ENCODE peak calls at places on chromosomes 11 and 22, in six cellular contexts. One of them, this sample, is unnamed.

GRCh38 chr11:26204110-26204509 is 127.8 kb upstream of the ANO3 start:
- DNase-seq in heart right ventricle: no peak
- DNase-seq in adrenal gland: no peak
- DNase-seq in GM23248: no peak
- DNase-seq in neuronal stem cell: no peak
- DNase-seq in body of pancreas: no peak
- DNase-seq in this sample: no peak

GRCh38 chr11:5293028-5293427 is 8.7 kb downstream of the OR51B4 start:
- DNase-seq in GM23248: no peak
- DNase-seq in heart right ventricle: no peak
- DNase-seq in adrenal gland: no peak
- DNase-seq in body of pancreas: no peak
- DNase-seq in neuronal stem cell: no peak
- DNase-seq in this sample: no peak

GRCh38 chr11:86669424-86669823 is 3.0 kb downstream of the ME3 start:
- DNase-seq in adrenal gland: no peak
- DNase-seq in GM23248: no peak
- DNase-seq in heart right ventricle: no peak
- DNase-seq in neuronal stem cell: no peak
- DNase-seq in body of pancreas: no peak
- DNase-seq in this sample: no peak

GRCh38 chr22:41180926-41181325 is 24.2 kb upstream of the L3MBTL2 start:
- DNase-seq in body of pancreas: no peak
- DNase-seq in GM23248: no peak
- DNase-seq in adrenal gland: no peak
- DNase-seq in neuronal stem cell: no peak
- DNase-seq in heart right ventricle: no peak
- DNase-seq in this sample: no peak

GRCh38 chr11:67120456-67120855 is 1.4 kb downstream of the KDM2A start:
- DNase-seq in GM23248: peak; percentile 25
- DNase-seq in adrenal gland: no peak
- DNase-seq in neuronal stem cell: no peak
- DNase-seq in heart right ventricle: no peak
- DNase-seq in body of pancreas: no peak
- DNase-seq in this sample: no peak

GRCh38 chr11:84720706-84721402 is 906.3 kb downstream of the DLG2 start:
- DNase-seq in heart right ventricle: peak; percentile 27
- DNase-seq in adrenal gland: peak; percentile 57
- DNase-seq in neuronal stem cell: peak; percentile 20
- DNase-seq in GM23248: peak; percentile 19
- DNase-seq in body of pancreas: peak; percentile 45
- DNase-seq in this sample: no peak

GRCh38 chr11:117950320-117950719 is 21.1 kb upstream of the TMPRSS13 start:
- DNase-seq in heart right ventricle: no peak
- DNase-seq in GM23248: peak; percentile 11
- DNase-seq in adrenal gland: no peak
- DNase-seq in body of pancreas: peak; percentile 24
- DNase-seq in neuronal stem cell: no peak
- DNase-seq in this sample: no peak

GRCh38 chr11:61489833-61490585 is 18.5 kb upstream of the LRRC10B start:
- DNase-seq in GM23248: peak; percentile 56
- DNase-seq in body of pancreas: no peak
- DNase-seq in heart right ventricle: no peak
- DNase-seq in neuronal stem cell: no peak
- DNase-seq in adrenal gland: no peak
- DNase-seq in this sample: no peak

GRCh38 chr11:78310500-78310909 is 107.1 kb downstream of the GAB2 start:
- DNase-seq in GM23248: peak; percentile 54
- DNase-seq in neuronal stem cell: no peak
- DNase-seq in adrenal gland: peak; percentile 93
- DNase-seq in heart right ventricle: peak; percentile 73
- DNase-seq in body of pancreas: peak; percentile 48
- DNase-seq in this sample: no peak

GRCh38 chr22:38935023-38935422 is 22.4 kb upstream of the APOBEC3A start:
- DNase-seq in neuronal stem cell: no peak
- DNase-seq in heart right ventricle: peak; percentile 78
- DNase-seq in adrenal gland: peak; percentile 90
- DNase-seq in GM23248: no peak
- DNase-seq in body of pancreas: peak; percentile 95
- DNase-seq in this sample: no peak

GRCh38 chr11:12841946-12842630 is 167.0 kb upstream of the RASSF10 start:
- DNase-seq in neuronal stem cell: no peak
- DNase-seq in adrenal gland: peak; percentile 77
- DNase-seq in body of pancreas: peak; percentile 82
- DNase-seq in heart right ventricle: no peak
- DNase-seq in GM23248: peak; percentile 80
- DNase-seq in this sample: no peak

GRCh38 chr11:67301313-67301921 is 1.9 kb upstream of the SSH3 start:
- DNase-seq in heart right ventricle: no peak
- DNase-seq in adrenal gland: no peak
- DNase-seq in neuronal stem cell: no peak
- DNase-seq in GM23248: no peak
- DNase-seq in body of pancreas: no peak
- DNase-seq in this sample: no peak

GRCh38 chr11:120545813-120546212 is 34.3 kb downstream of the GRIK4 start:
- DNase-seq in adrenal gland: no peak
- DNase-seq in GM23248: no peak
- DNase-seq in body of pancreas: no peak
- DNase-seq in neuronal stem cell: no peak
- DNase-seq in heart right ventricle: no peak
- DNase-seq in this sample: no peak

GRCh38 chr22:38843201-38843715 is 570 bp downstream of the NPTXR start:
- DNase-seq in GM23248: peak; percentile 86
- DNase-seq in neuronal stem cell: peak; percentile 56
- DNase-seq in heart right ventricle: peak; percentile 60
- DNase-seq in body of pancreas: peak; percentile 60
- DNase-seq in adrenal gland: peak; percentile 61
- DNase-seq in this sample: no peak

GRCh38 chr11:13008625-13009475 is at the start of gene RASSF10:
- DNase-seq in GM23248: peak; percentile 35
- DNase-seq in neuronal stem cell: peak; percentile 80
- DNase-seq in heart right ventricle: peak; percentile 71
- DNase-seq in body of pancreas: peak; percentile 29
- DNase-seq in adrenal gland: no peak
- DNase-seq in this sample: peak; percentile 70

GRCh38 chr11:111870522-111870886 is 877 bp downstream of the ALG9 start:
- DNase-seq in adrenal gland: no peak
- DNase-seq in heart right ventricle: no peak
- DNase-seq in neuronal stem cell: no peak
- DNase-seq in GM23248: no peak
- DNase-seq in body of pancreas: no peak
- DNase-seq in this sample: no peak

GRCh38 chr11:133908827-133909226 is 47.9 kb downstream of the IGSF9B start:
- DNase-seq in GM23248: no peak
- DNase-seq in heart right ventricle: no peak
- DNase-seq in adrenal gland: no peak
- DNase-seq in body of pancreas: no peak
- DNase-seq in neuronal stem cell: no peak
- DNase-seq in this sample: no peak

GRCh38 chr11:20599424-20600346 is at the start of gene SLC6A5:
- DNase-seq in heart right ventricle: peak; percentile 47
- DNase-seq in body of pancreas: peak; percentile 31
- DNase-seq in GM23248: peak; percentile 52
- DNase-seq in adrenal gland: peak; percentile 57
- DNase-seq in neuronal stem cell: peak; percentile 85
- DNase-seq in this sample: peak; percentile 80

GRCh38 chr11:46680164-46680760 is 20.2 kb downstream of the ARHGAP1 start:
- DNase-seq in GM23248: no peak
- DNase-seq in body of pancreas: no peak
- DNase-seq in neuronal stem cell: no peak
- DNase-seq in adrenal gland: no peak
- DNase-seq in heart right ventricle: no peak
- DNase-seq in this sample: no peak

GRCh38 chr11:115677190-115677589 is 173.0 kb upstream of the CADM1 start:
- DNase-seq in GM23248: no peak
- DNase-seq in heart right ventricle: no peak
- DNase-seq in neuronal stem cell: no peak
- DNase-seq in adrenal gland: no peak
- DNase-seq in body of pancreas: no peak
- DNase-seq in this sample: no peak

DNA sequence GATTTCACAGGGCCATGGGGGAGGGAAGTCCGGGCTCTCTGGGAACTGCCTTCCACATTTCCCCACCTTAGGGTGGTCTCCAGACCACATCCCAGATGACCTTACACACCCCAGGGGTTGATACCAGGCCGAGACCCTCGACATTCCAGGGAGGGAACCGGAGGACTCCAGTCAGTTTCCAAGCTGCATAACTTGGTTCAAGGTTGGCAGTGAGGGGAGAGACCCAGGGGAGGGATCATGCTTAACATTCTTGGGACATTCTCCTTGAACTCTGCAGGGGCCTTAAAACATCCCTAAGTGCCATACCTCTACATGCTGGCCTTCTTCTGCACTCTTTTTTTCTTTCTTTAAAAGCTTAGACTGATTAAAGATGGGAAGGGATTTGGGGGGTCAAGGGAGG is 251.0 kb downstream of the ST3GAL4 start:
- DNase-seq in body of pancreas: no peak
- DNase-seq in adrenal gland: no peak
- DNase-seq in neuronal stem cell: no peak
- DNase-seq in GM23248: no peak
- DNase-seq in heart right ventricle: no peak
- DNase-seq in this sample: no peak
- H3K4me1 ChIP-seq in body of pancreas: peaks cover 7% of the 10 kb centered on the region
- H3K4me1 ChIP-seq in adrenal gland: no peaks in the 10 kb centered on the region
- H3K4me1 ChIP-seq in neuronal stem cell: peaks cover 35% of the 10 kb centered on the region
- H3K4me1 ChIP-seq in GM23248: peaks cover 4% of the 10 kb centered on the region
- H3K4me1 ChIP-seq in heart right ventricle: no peaks in the 10 kb centered on the region
- H3K4me1 ChIP-seq in this sample: peaks cover 11% of the 10 kb centered on the region

DNA sequence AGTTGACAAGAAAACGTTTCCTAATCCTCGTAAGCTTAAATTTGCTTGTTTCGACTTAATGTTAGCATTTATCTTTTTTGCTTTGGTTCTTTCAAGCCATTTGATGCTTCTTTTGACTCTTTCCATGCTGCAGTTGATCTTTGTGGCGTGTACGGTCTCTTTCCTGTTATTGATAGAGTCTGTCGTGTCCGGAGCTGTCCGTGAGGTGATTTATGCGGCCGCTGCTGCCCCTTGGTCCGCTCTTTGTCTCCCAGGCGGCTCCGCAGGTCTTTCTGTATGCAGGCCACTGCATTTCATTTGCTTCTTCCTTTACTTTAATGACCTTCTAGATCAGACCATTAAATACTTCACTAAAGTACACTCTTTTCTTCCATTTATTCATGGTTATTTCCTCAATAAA is 50.3 kb downstream of the TBC1D22A start:
- DNase-seq in body of pancreas: no peak
- DNase-seq in heart right ventricle: no peak
- DNase-seq in adrenal gland: peak; percentile 53
- DNase-seq in GM23248: no peak
- DNase-seq in neuronal stem cell: no peak
- DNase-seq in this sample: no peak
- H3K27ac ChIP-seq in body of pancreas: no peak overlapping the region
- H3K27ac ChIP-seq in heart right ventricle: no peak overlapping the region
- H3K27ac ChIP-seq in adrenal gland: no peak overlapping the region
- H3K27ac ChIP-seq in GM23248: no peak overlapping the region
- H3K27ac ChIP-seq in neuronal stem cell: no peak overlapping the region
- H3K27ac ChIP-seq in this sample: no peak overlapping the region

DNA sequence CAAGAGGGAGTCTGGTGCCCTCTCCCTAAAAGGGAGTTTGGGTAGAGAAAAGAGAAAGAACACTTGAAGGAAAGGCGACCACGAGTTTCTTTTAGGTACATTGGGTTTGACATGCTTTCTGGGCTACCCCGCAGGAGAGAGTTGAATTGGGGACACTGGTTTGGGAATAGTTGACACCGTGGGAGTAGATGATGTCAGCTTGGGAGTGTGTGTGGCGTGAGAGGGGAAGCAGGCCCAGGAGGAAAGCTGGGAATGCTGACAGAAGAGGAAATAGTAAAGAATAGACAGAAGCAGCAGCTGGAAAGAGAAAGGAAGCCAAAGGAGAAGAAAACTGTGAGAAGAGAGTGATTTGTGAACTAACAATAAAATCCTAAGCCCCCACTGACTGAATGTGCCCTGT is 442.9 kb downstream of the DYNC2H1 start:
- DNase-seq in GM23248: no peak
- DNase-seq in adrenal gland: no peak
- DNase-seq in body of pancreas: no peak
- DNase-seq in neuronal stem cell: no peak
- DNase-seq in heart right ventricle: no peak
- DNase-seq in this sample: no peak
- H3K27me3 ChIP-seq in GM23248: no peaks in the 10 kb centered on the region
- H3K27me3 ChIP-seq in adrenal gland: no peaks in the 10 kb centered on the region
- H3K27me3 ChIP-seq in body of pancreas: no peaks in the 10 kb centered on the region
- H3K27me3 ChIP-seq in neuronal stem cell: no peaks in the 10 kb centered on the region
- H3K27me3 ChIP-seq in heart right ventricle: no peaks in the 10 kb centered on the region
- H3K27me3 ChIP-seq in this sample: no peaks in the 10 kb centered on the region

GRCh38 chr11:72860592-72860991 is 46.4 kb downstream of the ATG16L2 start:
- DNase-seq in GM23248: no peak
- DNase-seq in neuronal stem cell: no peak
- DNase-seq in adrenal gland: no peak
- DNase-seq in heart right ventricle: no peak
- DNase-seq in body of pancreas: no peak
- DNase-seq in this sample: no peak
- H3K4me1 ChIP-seq in GM23248: peaks cover 35% of the 10 kb centered on the region
- H3K4me1 ChIP-seq in neuronal stem cell: no peaks in the 10 kb centered on the region
- H3K4me1 ChIP-seq in adrenal gland: peaks cover 44% of the 10 kb centered on the region
- H3K4me1 ChIP-seq in heart right ventricle: peaks cover 4% of the 10 kb centered on the region
- H3K4me1 ChIP-seq in body of pancreas: peaks cover 18% of the 10 kb centered on the region
- H3K4me1 ChIP-seq in this sample: no peaks in the 10 kb centered on the region

DNA sequence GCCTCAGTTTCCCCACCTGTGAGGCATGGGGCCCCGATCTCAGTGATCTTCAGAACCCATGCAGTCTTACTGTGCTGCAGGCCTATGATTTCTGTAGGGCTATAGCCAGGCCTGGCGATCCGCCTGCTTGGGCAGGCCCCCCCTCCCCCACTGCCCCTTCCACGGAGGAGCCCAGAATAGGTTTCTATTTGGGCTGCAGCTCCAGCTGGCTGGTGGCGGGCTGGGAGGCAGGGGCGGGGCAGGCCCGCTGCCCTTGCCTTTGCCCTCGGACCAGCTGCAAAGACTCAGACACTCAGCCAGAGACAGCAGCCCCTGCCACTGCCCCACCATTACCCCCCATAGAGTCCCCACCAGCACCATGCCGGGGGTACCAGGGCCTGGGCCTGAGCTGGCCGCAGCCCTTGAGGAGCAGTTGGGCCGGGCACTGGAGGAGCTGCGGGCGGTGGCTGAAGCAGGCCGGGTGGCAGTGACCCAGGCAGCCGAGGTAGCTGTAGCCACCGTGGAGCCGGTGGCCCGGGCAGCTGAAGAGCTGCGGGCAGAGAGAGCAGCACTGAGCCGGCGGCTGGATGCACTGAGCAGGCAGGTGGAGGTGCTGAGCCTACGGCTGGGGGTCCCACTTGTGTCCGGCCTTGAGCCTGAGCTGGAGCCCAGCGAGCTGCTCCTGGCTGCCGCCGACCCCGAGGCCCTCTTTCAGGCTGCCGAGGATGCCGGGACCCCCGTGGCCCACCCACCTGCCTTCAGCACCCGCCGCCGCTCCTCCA is 12.2 kb downstream of the SMTN start:
- DNase-seq in adrenal gland: no peak
- DNase-seq in GM23248: no peak
- DNase-seq in neuronal stem cell: no peak
- DNase-seq in heart right ventricle: peak; percentile 81
- DNase-seq in body of pancreas: no peak
- DNase-seq in this sample: no peak
- H3K27ac ChIP-seq in adrenal gland: peak overlapping the region; percentile 5
- H3K27ac ChIP-seq in GM23248: no peak overlapping the region
- H3K27ac ChIP-seq in neuronal stem cell: no peak overlapping the region
- H3K27ac ChIP-seq in heart right ventricle: peak overlapping the region; percentile 78
- H3K27ac ChIP-seq in body of pancreas: no peak overlapping the region
- H3K27ac ChIP-seq in this sample: no peak overlapping the region

GRCh38 chr11:70578831-70579230 is 180.5 kb downstream of the CTTN start:
- DNase-seq in GM23248: no peak
- DNase-seq in body of pancreas: no peak
- DNase-seq in neuronal stem cell: no peak
- DNase-seq in heart right ventricle: no peak
- DNase-seq in adrenal gland: no peak
- DNase-seq in this sample: no peak
- H3K27me3 ChIP-seq in GM23248: no peaks in the 10 kb centered on the region
- H3K27me3 ChIP-seq in body of pancreas: no peaks in the 10 kb centered on the region
- H3K27me3 ChIP-seq in neuronal stem cell: no peaks in the 10 kb centered on the region
- H3K27me3 ChIP-seq in heart right ventricle: no peaks in the 10 kb centered on the region
- H3K27me3 ChIP-seq in adrenal gland: no peaks in the 10 kb centered on the region
- H3K27me3 ChIP-seq in this sample: no peaks in the 10 kb centered on the region

This sample was measured in iPS DF 6.9.